ENCODE peak calls at places on chromosomes 13 and 19, in four cellular contexts. W is neural crest cell; Q is CD4-positive, alpha-beta T cell; T is myocyte. Y is an unnamed sample.

GRCh38 chr19:9932835-9933234 is 3.5 kb downstream of the OLFM2 start:
- DNase-seq in W (no peak), T (no peak), Q (no peak), Y (no peak)

GRCh38 chr13:40152145-40152544 is 496.7 kb downstream of the COG6 start:
- DNase-seq in Q (no peak), T (peak; percentile 60), W (no peak), Y (no peak)

GRCh38 chr19:49147923-49148682 is 7.1 kb downstream of the HRC start:
- DNase-seq in T (no peak), W (no peak), Q (no peak), Y (no peak)

GRCh38 chr19:19134687-19135158 is 3.6 kb downstream of the TMEM161A start:
- DNase-seq in W (no peak), T (peak; percentile 81), Q (peak; percentile 18), Y (peak; percentile 68)

GRCh38 chr19:46508206-46508605 is 12.5 kb upstream of the PNMA8B start:
- DNase-seq in W (no peak), T (no peak), Q (no peak), Y (no peak)

GRCh38 chr13:106418556-106418955 is 116.9 kb downstream of the EFNB2 start:
- DNase-seq in T (peak; percentile 13), Q (no peak), W (no peak), Y (no peak)

GRCh38 chr13:114027046-114027760 is 53.3 kb upstream of the C13orf46 start:
- DNase-seq in W (no peak), T (no peak), Q (no peak), Y (peak; percentile 19)

GRCh38 chr13:38348890-38349289 is 761 bp upstream of the UFM1 start:
- DNase-seq in W (no peak), Q (no peak), T (no peak), Y (no peak)

GRCh38 chr19:34276614-34277013 is 22.3 kb downstream of the GARRE1 start:
- DNase-seq in T (no peak), W (no peak), Q (no peak), Y (no peak)

GRCh38 chr19:49193822-49194394 is 36.3 kb downstream of the TRPM4 start:
- DNase-seq in W (no peak), T (no peak), Q (no peak), Y (no peak)

GRCh38 chr19:1467512-1468273 is 11.3 kb downstream of the C19orf25 start:
- DNase-seq in W (no peak), Q (no peak), T (no peak), Y (peak; percentile 56)

GRCh38 chr19:33458171-33458633 is 63.4 kb downstream of the PEPD start:
- DNase-seq in Q (no peak), T (no peak), W (no peak), Y (peak; percentile 1)

GRCh38 chr19:48819366-48819816 is 8.6 kb upstream of the BCAT2 start:
- DNase-seq in W (no peak), Q (no peak), T (peak; percentile 91), Y (no peak)

GRCh38 chr13:28922341-28922740 is 102.2 kb downstream of the MTUS2 start:
- DNase-seq in W (no peak), T (no peak), Q (no peak), Y (no peak)

GRCh38 chr13:101289764-101290163 is 126.5 kb downstream of the NALCN start:
- DNase-seq in T (peak; percentile 22), Q (no peak), W (peak; percentile 64), Y (peak; percentile 92)

GRCh38 chr13:79648191-79648590 is 167.2 kb downstream of the NDFIP2 start:
- DNase-seq in T (no peak), W (no peak), Q (no peak), Y (no peak)

GRCh38 chr19:17618919-17619318 is 63.5 kb downstream of the COLGALT1 start:
- DNase-seq in Q (no peak), T (no peak), W (no peak), Y (no peak)

GRCh38 chr19:17767559-17767958 is 16.3 kb downstream of the FCHO1 start:
- DNase-seq in Q (no peak), T (no peak), W (no peak), Y (no peak)

GRCh38 chr19:43699506-43700367 is 16.1 kb upstream of the IRGC start:
- DNase-seq in W (peak; percentile 52), T (no peak), Q (no peak), Y (peak; percentile 47)

Y was measured in glutamatergic neuron.